ENCODE peak calls at places on chromosomes 13 and 19, in seven cellular contexts. M, K, E, O, Z, I and G are unnamed samples.

GRCh38 chr19:56927294-56927693 is 86.8 kb upstream of the PEG3 start:
- DNase-seq in M (no peak), K (no peak), E (no peak), O (no peak), Z (no peak), I (no peak), G (no peak)

GRCh38 chr19:7915250-7916136 is 863 bp downstream of the TGFBR3L start:
- DNase-seq in M (no peak), K (no peak), E (no peak), O (no peak), Z (no peak), I (no peak), G (no peak)

GRCh38 chr13:80274643-80275042 is 66.3 kb downstream of the SPRY2 start:
- DNase-seq in M (no peak), K (no peak), E (no peak), O (no peak), Z (no peak), I (no peak), G (no peak)

GRCh38 chr19:3499738-3500428 is 591 bp downstream of the DOHH start:
- DNase-seq in M (no peak), K (no peak), E (no peak), O (no peak), Z (no peak), I (no peak), G (no peak)

GRCh38 chr13:88376762-88377388 is 705.7 kb downstream of the SLITRK5 start:
- DNase-seq in M (no peak), K (no peak), E (no peak), O (no peak), Z (no peak), I (no peak), G (peak)

GRCh38 chr19:6773323-6773931 is 919 bp downstream of the VAV1 start:
- DNase-seq in M (no peak), K (peak), E (no peak), O (peak), Z (no peak), I (no peak), G (no peak)

GRCh38 chr19:41373993-41374392 is 2.3 kb upstream of the TMEM91 start:
- DNase-seq in M (no peak), K (peak), E (peak), O (no peak), Z (peak), I (peak), G (peak)

GRCh38 chr13:99564389-99564788 is 63.1 kb downstream of the TM9SF2 start:
- DNase-seq in M (no peak), K (no peak), E (no peak), O (no peak), Z (no peak), I (no peak), G (no peak)

GRCh38 chr19:17406039-17406886 is 833 bp upstream of the BST2 start:
- DNase-seq in M (no peak), K (no peak), E (no peak), O (peak), Z (no peak), I (no peak), G (peak)

GRCh38 chr13:27680465-27680864 is 58.8 kb downstream of the POLR1D start:
- DNase-seq in M (no peak), K (no peak), E (no peak), O (no peak), Z (no peak), I (no peak), G (no peak)

GRCh38 chr13:21069561-21070004 is 8.2 kb upstream of the LATS2 start:
- DNase-seq in M (no peak), K (no peak), E (peak), O (peak), Z (peak), I (peak), G (peak)

GRCh38 chr19:39411832-39412099 is 703 bp upstream of the PLEKHG2 start:
- DNase-seq in M (peak), K (peak), E (peak), O (peak), Z (peak), I (peak), G (peak)

GRCh38 chr13:51557875-51558604 is 26.2 kb upstream of the WDFY2 start:
- DNase-seq in M (no peak), K (no peak), E (no peak), O (peak), Z (no peak), I (peak), G (peak)

GRCh38 chr13:37984357-37984756 is 114.8 kb upstream of the TRPC4 start:
- DNase-seq in M (no peak), K (no peak), E (no peak), O (peak), Z (no peak), I (no peak), G (peak)

GRCh38 chr13:111204438-111205177 is 89.5 kb downstream of the ARHGEF7 start:
- DNase-seq in M (peak), K (peak), E (no peak), O (peak), Z (no peak), I (peak), G (peak)

GRCh38 chr13:39284801-39285388 is 246.6 kb downstream of the NHLRC3 start:
- DNase-seq in M (no peak), K (no peak), E (no peak), O (no peak), Z (no peak), I (peak), G (no peak)
- TF ChIP-seq CTCF in M (no peak), K (no peak), E (no peak), O (peak), Z (peak), I (no peak), G (no peak)

DNA sequence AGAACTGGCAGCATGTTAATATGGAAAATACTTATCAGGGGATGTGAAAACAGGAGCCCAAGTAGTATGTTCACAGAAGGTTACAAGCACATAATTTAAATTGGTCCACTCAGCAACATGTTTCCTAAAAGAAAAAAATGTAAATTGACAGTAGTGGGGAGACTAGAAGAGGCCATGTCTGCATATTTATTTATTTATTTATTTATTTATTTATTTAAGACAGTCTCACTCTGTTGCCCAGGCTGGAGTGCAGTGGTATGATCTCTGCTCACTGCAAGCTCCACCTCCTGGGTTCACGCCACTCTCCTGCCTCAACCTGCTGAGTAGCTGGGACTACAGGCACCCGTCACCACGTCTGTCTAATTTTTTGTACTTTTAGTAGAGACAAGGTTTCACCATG is 13.7 kb upstream of the ZNF8 start:
- DNase-seq in M (no peak), K (no peak), E (no peak), O (no peak), Z (no peak), I (no peak), G (no peak)
- TF ChIP-seq CTCF in M (no peak), K (no peak), E (no peak), O (no peak), Z (no peak), I (no peak), G (no peak)

GRCh38 chr19:2328401-2329161 is at the start of the genes LSM7 and SPPL2B:
- DNase-seq in M (peak), K (peak), E (peak), O (peak), Z (no peak), I (peak), G (peak)
- TF ChIP-seq CTCF in M (no peak), K (no peak), E (no peak), O (no peak), Z (no peak), I (no peak), G (no peak)

DNA sequence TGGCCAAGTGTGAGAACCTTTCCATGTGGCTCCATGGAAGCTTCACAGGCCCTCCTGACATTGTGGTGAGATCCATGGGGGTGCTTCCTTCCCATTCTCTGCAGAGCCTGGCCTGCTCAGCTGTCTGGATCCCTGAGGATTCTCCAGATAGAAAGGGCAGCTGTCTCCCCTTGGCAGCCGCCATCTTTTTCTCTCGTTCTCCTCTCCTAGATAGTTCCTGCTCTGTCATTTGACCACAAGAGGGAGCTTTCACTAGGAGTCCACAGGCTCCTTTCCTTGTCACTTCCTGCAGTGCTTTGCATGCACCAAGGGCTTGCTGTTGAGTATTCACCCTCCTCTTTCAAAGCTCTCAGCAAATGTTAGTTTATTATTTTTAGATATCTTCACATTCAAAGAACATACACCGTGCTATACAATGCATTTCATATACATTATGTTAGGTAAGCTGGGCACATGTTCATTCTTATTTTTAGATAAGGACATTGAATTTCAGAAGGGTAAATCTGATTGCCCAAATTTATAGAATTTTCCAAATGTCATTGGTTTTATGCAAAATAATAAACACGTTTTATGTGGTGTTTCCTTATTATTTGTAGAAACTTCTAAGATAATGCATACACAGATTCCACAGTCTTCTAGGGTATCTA is 133.2 kb downstream of the FRY start:
- DNase-seq in M (no peak), K (no peak), E (no peak), O (peak), Z (peak), I (peak), G (peak)
- TF ChIP-seq CTCF in M (no peak), K (peak), E (peak), O (peak), Z (peak), I (peak), G (peak)

DNA sequence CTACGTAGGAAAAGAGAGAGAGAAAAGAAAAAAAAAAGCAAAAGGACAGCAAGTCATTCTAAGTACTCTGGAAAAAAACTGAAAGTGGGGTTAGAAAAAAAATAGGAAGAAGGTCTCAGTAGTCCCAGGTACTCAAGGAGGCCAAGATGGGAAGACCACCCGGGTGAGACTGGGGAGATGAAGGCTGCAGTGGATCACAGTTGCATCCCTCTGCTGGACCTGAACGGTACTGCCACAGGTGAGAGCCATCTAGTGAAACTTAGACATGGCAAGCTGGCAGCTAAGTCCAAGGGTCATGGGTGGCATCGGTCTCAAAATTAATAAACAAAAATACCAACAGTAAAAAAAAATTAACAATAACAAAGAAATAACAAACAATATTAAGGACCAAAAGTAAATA is 41.0 kb upstream of the ZNF91 start:
- DNase-seq in M (no peak), K (no peak), E (no peak), O (peak), Z (no peak), I (no peak), G (no peak)
- TF ChIP-seq CTCF in M (no peak), K (no peak), E (no peak), O (peak), Z (peak), I (peak), G (peak)

GRCh38 chr19:48997972-48998371 is 4.3 kb downstream of the RUVBL2 start:
- DNase-seq in M (no peak), K (peak), E (no peak), O (peak), Z (no peak), I (peak), G (peak)
- TF ChIP-seq CTCF in M (no peak), K (peak), E (peak), O (peak), Z (peak), I (peak), G (peak)